ENCODE peak calls at places on chromosomes 16 and 17, in eight cellular contexts. One of them, this sample, is unnamed.
A peak's percentile ranks its signal among the peaks of the same experiment; 100 is the strongest.

GRCh38 chr17:55296699-55297098 is 31.9 kb downstream of the HLF start:
- DNase-seq in colonic mucosa: no peak
- DNase-seq in neural progenitor cell: no peak
- DNase-seq in fibroblast of the aortic adventitia: no peak
- DNase-seq in foreskin fibroblast: no peak
- DNase-seq in nephron progenitor cell: no peak
- DNase-seq in HFFc6: no peak
- DNase-seq in neural crest cell: no peak
- DNase-seq in this sample: no peak

GRCh38 chr17:56667925-56668324 is 74.4 kb downstream of the NOG start:
- DNase-seq in fibroblast of the aortic adventitia: no peak
- DNase-seq in neural progenitor cell: no peak
- DNase-seq in neural crest cell: no peak
- DNase-seq in nephron progenitor cell: no peak
- DNase-seq in HFFc6: no peak
- DNase-seq in colonic mucosa: no peak
- DNase-seq in foreskin fibroblast: no peak
- DNase-seq in this sample: no peak

GRCh38 chr17:49031965-49032928 is 35.1 kb downstream of the IGF2BP1 start:
- DNase-seq in foreskin fibroblast: peak; percentile 56
- DNase-seq in fibroblast of the aortic adventitia: peak; percentile 88
- DNase-seq in neural crest cell: peak; percentile 48
- DNase-seq in colonic mucosa: peak; percentile 62
- DNase-seq in nephron progenitor cell: peak; percentile 51
- DNase-seq in HFFc6: peak; percentile 67
- DNase-seq in neural progenitor cell: peak; percentile 93
- DNase-seq in this sample: peak; percentile 45

GRCh38 chr17:67431210-67432015 is 54.3 kb downstream of the PITPNC1 start:
- DNase-seq in nephron progenitor cell: no peak
- DNase-seq in neural crest cell: no peak
- DNase-seq in foreskin fibroblast: peak; percentile 65
- DNase-seq in HFFc6: peak; percentile 85
- DNase-seq in neural progenitor cell: no peak
- DNase-seq in fibroblast of the aortic adventitia: peak; percentile 90
- DNase-seq in colonic mucosa: no peak
- DNase-seq in this sample: peak; percentile 23

GRCh38 chr16:24204150-24204665 is 51.9 kb upstream of the CACNG3 start:
- DNase-seq in foreskin fibroblast: no peak
- DNase-seq in fibroblast of the aortic adventitia: no peak
- DNase-seq in colonic mucosa: no peak
- DNase-seq in nephron progenitor cell: no peak
- DNase-seq in neural progenitor cell: no peak
- DNase-seq in neural crest cell: no peak
- DNase-seq in HFFc6: no peak
- DNase-seq in this sample: no peak

GRCh38 chr17:35577826-35578194 is 561 bp downstream of the PEX12 start:
- DNase-seq in fibroblast of the aortic adventitia: peak; percentile 16
- DNase-seq in colonic mucosa: peak; percentile 29
- DNase-seq in foreskin fibroblast: no peak
- DNase-seq in nephron progenitor cell: peak; percentile 28
- DNase-seq in neural crest cell: no peak
- DNase-seq in HFFc6: peak; percentile 16
- DNase-seq in neural progenitor cell: no peak
- DNase-seq in this sample: no peak

GRCh38 chr17:44324092-44324570 is 492 bp downstream of the SLC25A39 start:
- DNase-seq in neural crest cell: no peak
- DNase-seq in colonic mucosa: no peak
- DNase-seq in HFFc6: no peak
- DNase-seq in foreskin fibroblast: no peak
- DNase-seq in neural progenitor cell: peak; percentile 53
- DNase-seq in fibroblast of the aortic adventitia: no peak
- DNase-seq in nephron progenitor cell: no peak
- DNase-seq in this sample: no peak

GRCh38 chr17:28843810-28844137 is 1.2 kb upstream of the FAM222B start:
- DNase-seq in neural crest cell: no peak
- DNase-seq in foreskin fibroblast: no peak
- DNase-seq in colonic mucosa: no peak
- DNase-seq in fibroblast of the aortic adventitia: no peak
- DNase-seq in HFFc6: no peak
- DNase-seq in nephron progenitor cell: no peak
- DNase-seq in neural progenitor cell: no peak
- DNase-seq in this sample: no peak

GRCh38 chr17:15652960-15653359 is 31.2 kb downstream of the TRIM16 start:
- DNase-seq in neural crest cell: no peak
- DNase-seq in HFFc6: no peak
- DNase-seq in nephron progenitor cell: no peak
- DNase-seq in neural progenitor cell: no peak
- DNase-seq in foreskin fibroblast: no peak
- DNase-seq in fibroblast of the aortic adventitia: no peak
- DNase-seq in colonic mucosa: no peak
- DNase-seq in this sample: no peak

GRCh38 chr17:83175551-83176271 is 96.3 kb downstream of the METRNL start:
- DNase-seq in neural progenitor cell: no peak
- DNase-seq in colonic mucosa: peak; percentile 15
- DNase-seq in fibroblast of the aortic adventitia: no peak
- DNase-seq in neural crest cell: no peak
- DNase-seq in nephron progenitor cell: peak; percentile 16
- DNase-seq in foreskin fibroblast: no peak
- DNase-seq in HFFc6: no peak
- DNase-seq in this sample: no peak

GRCh38 chr17:83173180-83173996 is 94.0 kb downstream of the METRNL start:
- DNase-seq in nephron progenitor cell: peak; percentile 8
- DNase-seq in HFFc6: no peak
- DNase-seq in colonic mucosa: peak; percentile 7
- DNase-seq in neural progenitor cell: no peak
- DNase-seq in fibroblast of the aortic adventitia: no peak
- DNase-seq in neural crest cell: no peak
- DNase-seq in foreskin fibroblast: no peak
- DNase-seq in this sample: no peak

GRCh38 chr17:83173997-83174858 is 94.8 kb downstream of the METRNL start:
- DNase-seq in fibroblast of the aortic adventitia: peak; percentile 63
- DNase-seq in neural crest cell: no peak
- DNase-seq in colonic mucosa: peak; percentile 17
- DNase-seq in foreskin fibroblast: no peak
- DNase-seq in HFFc6: no peak
- DNase-seq in nephron progenitor cell: peak; percentile 63
- DNase-seq in neural progenitor cell: peak; percentile 62
- DNase-seq in this sample: peak; percentile 73

GRCh38 chr17:83176272-83176955 is 97.0 kb downstream of the METRNL start:
- DNase-seq in HFFc6: no peak
- DNase-seq in neural progenitor cell: no peak
- DNase-seq in neural crest cell: no peak
- DNase-seq in nephron progenitor cell: peak; percentile 0
- DNase-seq in foreskin fibroblast: no peak
- DNase-seq in fibroblast of the aortic adventitia: no peak
- DNase-seq in colonic mucosa: peak; percentile 10
- DNase-seq in this sample: no peak

DNA sequence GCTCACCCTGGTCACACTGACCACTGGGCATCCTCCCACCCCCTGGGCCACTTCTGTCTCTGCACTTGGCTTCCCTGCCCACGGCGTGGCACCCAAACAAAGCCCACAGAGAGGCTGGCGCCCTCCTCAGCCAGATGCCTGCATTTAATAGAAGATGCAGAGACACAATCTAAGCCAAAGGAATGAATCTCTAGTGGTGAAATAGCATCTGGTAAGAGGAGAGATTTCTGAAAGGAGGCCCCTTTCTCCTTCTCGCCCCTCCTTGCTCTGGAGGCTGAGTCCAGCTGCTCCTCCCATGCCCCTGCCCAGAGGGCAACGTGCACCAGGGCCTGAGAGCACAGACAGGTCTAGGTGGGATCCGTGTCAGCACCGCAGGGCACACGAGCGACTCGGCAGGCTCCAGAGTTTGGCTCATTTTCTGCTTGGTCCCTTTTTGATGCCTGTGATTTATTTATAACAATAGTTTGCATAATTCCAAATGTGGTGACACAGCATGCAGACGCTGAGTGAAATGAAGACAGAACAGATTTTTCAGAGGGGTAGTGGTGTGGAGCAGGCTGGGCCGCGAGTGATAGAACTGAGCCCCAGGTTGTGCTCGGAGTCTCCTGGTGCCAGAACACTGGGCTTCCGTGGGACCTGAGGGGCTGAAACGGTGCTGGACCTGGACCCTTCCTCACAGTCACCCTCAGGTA is 95.6 kb downstream of the METRNL start:
- DNase-seq in HFFc6: no peak
- DNase-seq in colonic mucosa: peak; percentile 7
- DNase-seq in neural crest cell: no peak
- DNase-seq in neural progenitor cell: no peak
- DNase-seq in foreskin fibroblast: no peak
- DNase-seq in nephron progenitor cell: peak; percentile 1
- DNase-seq in fibroblast of the aortic adventitia: no peak
- DNase-seq in this sample: no peak
- TF ChIP-seq CTCF in HFFc6: peak; percentile 37
- TF ChIP-seq CTCF in colonic mucosa: no peak
- TF ChIP-seq CTCF in neural crest cell: no peak
- TF ChIP-seq CTCF in neural progenitor cell: no peak
- TF ChIP-seq CTCF in foreskin fibroblast: no peak
- TF ChIP-seq CTCF in nephron progenitor cell: no peak
- TF ChIP-seq CTCF in fibroblast of the aortic adventitia: peak; percentile 0
- TF ChIP-seq CTCF in this sample: peak; percentile 15

DNA sequence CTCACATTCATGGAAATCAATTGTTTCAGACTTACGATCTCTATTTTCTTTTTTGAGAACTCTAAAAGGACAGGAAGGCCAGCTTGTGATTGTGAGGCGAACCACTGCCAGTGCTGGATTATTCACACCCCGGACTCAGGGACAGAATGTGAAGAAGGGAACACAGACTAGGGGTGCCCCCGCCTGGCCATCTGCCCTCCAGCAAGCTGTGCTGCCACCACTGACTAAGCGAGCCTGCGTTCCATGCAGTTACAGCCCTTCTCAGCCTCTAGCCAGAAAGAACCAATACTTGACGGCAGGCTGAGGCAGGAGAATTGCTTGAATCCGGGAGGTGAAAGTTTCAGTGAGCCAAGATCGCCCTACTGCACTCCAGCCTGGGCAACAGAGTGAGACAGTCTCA is 2.8 kb downstream of the HAGH start:
- DNase-seq in fibroblast of the aortic adventitia: peak; percentile 30
- DNase-seq in foreskin fibroblast: peak; percentile 77
- DNase-seq in HFFc6: peak; percentile 64
- DNase-seq in neural crest cell: no peak
- DNase-seq in nephron progenitor cell: peak; percentile 42
- DNase-seq in colonic mucosa: no peak
- DNase-seq in neural progenitor cell: peak; percentile 72
- DNase-seq in this sample: no peak
- TF ChIP-seq CTCF in fibroblast of the aortic adventitia: no peak
- TF ChIP-seq CTCF in foreskin fibroblast: peak; percentile 33
- TF ChIP-seq CTCF in HFFc6: peak; percentile 60
- TF ChIP-seq CTCF in neural crest cell: no peak
- TF ChIP-seq CTCF in nephron progenitor cell: no peak
- TF ChIP-seq CTCF in colonic mucosa: no peak
- TF ChIP-seq CTCF in neural progenitor cell: peak; percentile 49
- TF ChIP-seq CTCF in this sample: no peak

GRCh38 chr17:42027540-42027889 is 7.6 kb downstream of the NKIRAS2 start:
- DNase-seq in neural crest cell: no peak
- DNase-seq in foreskin fibroblast: no peak
- DNase-seq in nephron progenitor cell: no peak
- DNase-seq in HFFc6: no peak
- DNase-seq in fibroblast of the aortic adventitia: no peak
- DNase-seq in neural progenitor cell: no peak
- DNase-seq in colonic mucosa: no peak
- DNase-seq in this sample: no peak

GRCh38 chr17:42025191-42025579 is 5.3 kb downstream of the NKIRAS2 start:
- DNase-seq in foreskin fibroblast: no peak
- DNase-seq in neural progenitor cell: no peak
- DNase-seq in neural crest cell: no peak
- DNase-seq in colonic mucosa: no peak
- DNase-seq in nephron progenitor cell: no peak
- DNase-seq in HFFc6: no peak
- DNase-seq in fibroblast of the aortic adventitia: no peak
- DNase-seq in this sample: no peak

GRCh38 chr17:42028791-42029127 is 8.9 kb downstream of the NKIRAS2 start:
- DNase-seq in HFFc6: no peak
- DNase-seq in colonic mucosa: no peak
- DNase-seq in fibroblast of the aortic adventitia: no peak
- DNase-seq in foreskin fibroblast: no peak
- DNase-seq in neural crest cell: no peak
- DNase-seq in neural progenitor cell: no peak
- DNase-seq in nephron progenitor cell: no peak
- DNase-seq in this sample: no peak

GRCh38 chr17:42026821-42027539 is 7.1 kb downstream of the NKIRAS2 start:
- DNase-seq in neural crest cell: no peak
- DNase-seq in foreskin fibroblast: no peak
- DNase-seq in colonic mucosa: no peak
- DNase-seq in fibroblast of the aortic adventitia: no peak
- DNase-seq in HFFc6: no peak
- DNase-seq in nephron progenitor cell: no peak
- DNase-seq in neural progenitor cell: peak; percentile 53
- DNase-seq in this sample: no peak

GRCh38 chr17:42027961-42028790 is 8.3 kb downstream of the NKIRAS2 start:
- DNase-seq in HFFc6: no peak
- DNase-seq in neural progenitor cell: peak; percentile 71
- DNase-seq in fibroblast of the aortic adventitia: no peak
- DNase-seq in neural crest cell: no peak
- DNase-seq in nephron progenitor cell: peak; percentile 26
- DNase-seq in foreskin fibroblast: no peak
- DNase-seq in colonic mucosa: no peak
- DNase-seq in this sample: no peak
- TF ChIP-seq CTCF in HFFc6: peak; percentile 50
- TF ChIP-seq CTCF in neural progenitor cell: peak; percentile 47
- TF ChIP-seq CTCF in fibroblast of the aortic adventitia: no peak
- TF ChIP-seq CTCF in neural crest cell: peak; percentile 29
- TF ChIP-seq CTCF in nephron progenitor cell: peak; percentile 21
- TF ChIP-seq CTCF in foreskin fibroblast: no peak
- TF ChIP-seq CTCF in colonic mucosa: no peak
- TF ChIP-seq CTCF in this sample: peak; percentile 4

GRCh38 chr17:6415616-6416015 is 19.3 kb downstream of the AIPL1 start:
- DNase-seq in nephron progenitor cell: no peak
- DNase-seq in foreskin fibroblast: no peak
- DNase-seq in neural progenitor cell: no peak
- DNase-seq in fibroblast of the aortic adventitia: no peak
- DNase-seq in neural crest cell: no peak
- DNase-seq in HFFc6: no peak
- DNase-seq in colonic mucosa: no peak
- DNase-seq in this sample: no peak

GRCh38 chr17:6408271-6408670 is 26.6 kb downstream of the AIPL1 start:
- DNase-seq in neural progenitor cell: peak; percentile 39
- DNase-seq in colonic mucosa: no peak
- DNase-seq in foreskin fibroblast: no peak
- DNase-seq in HFFc6: no peak
- DNase-seq in fibroblast of the aortic adventitia: no peak
- DNase-seq in neural crest cell: no peak
- DNase-seq in nephron progenitor cell: no peak
- DNase-seq in this sample: no peak

DNA sequence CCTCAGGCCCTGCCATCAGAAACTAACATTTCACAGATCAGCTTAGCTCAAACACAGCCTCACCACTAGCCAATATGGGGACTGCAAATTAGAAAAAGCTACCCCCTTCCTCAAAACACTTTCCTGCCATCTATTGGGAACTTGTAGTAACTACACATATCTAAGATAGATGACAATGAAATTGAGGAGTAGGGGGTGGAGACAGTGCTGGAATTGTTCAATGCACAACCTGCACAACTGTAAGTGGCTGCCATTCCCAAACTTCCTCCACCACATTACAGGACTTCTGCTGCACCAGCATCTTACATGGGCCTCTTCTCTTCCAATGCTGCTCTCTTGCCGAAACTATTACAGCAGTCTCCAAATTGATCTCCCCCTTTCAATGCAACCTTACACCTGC is 21.8 kb downstream of the AIPL1 start:
- DNase-seq in neural progenitor cell: peak; percentile 66
- DNase-seq in foreskin fibroblast: peak; percentile 30
- DNase-seq in fibroblast of the aortic adventitia: peak; percentile 30
- DNase-seq in HFFc6: peak; percentile 52
- DNase-seq in nephron progenitor cell: no peak
- DNase-seq in colonic mucosa: no peak
- DNase-seq in neural crest cell: no peak
- DNase-seq in this sample: no peak
- TF ChIP-seq CTCF in neural progenitor cell: peak; percentile 60
- TF ChIP-seq CTCF in foreskin fibroblast: peak; percentile 29
- TF ChIP-seq CTCF in fibroblast of the aortic adventitia: peak; percentile 33
- TF ChIP-seq CTCF in HFFc6: peak; percentile 73
- TF ChIP-seq CTCF in nephron progenitor cell: peak; percentile 43
- TF ChIP-seq CTCF in colonic mucosa: no peak
- TF ChIP-seq CTCF in neural crest cell: peak; percentile 71
- TF ChIP-seq CTCF in this sample: peak; percentile 36

This sample was measured in AG09319.